ENCODE peak calls at places on chromosomes 3 and 15, in six cellular contexts. Y is heart left ventricle, X is fibroblast of pulmonary artery, C is lower leg skin, U is Panc1, F is HL-60. L is an unnamed sample.
A peak's percentile ranks its signal among the peaks of the same experiment; 100 is the strongest.

GRCh38 chr3:58672451-58672850 is 5.9 kb upstream of the FAM3D start:
- DNase-seq in Y (no peak), X (no peak), C (no peak), U (no peak), F (no peak), L (no peak)

GRCh38 chr3:126958638-126959085 is 24.3 kb upstream of the PLXNA1 start:
- DNase-seq in Y (no peak), X (no peak), C (peak; percentile 64), U (no peak), F (no peak), L (no peak)

GRCh38 chr15:69679623-69680228 is 227.1 kb downstream of the RPLP1 start:
- DNase-seq in Y (no peak), X (no peak), C (no peak), U (no peak), F (no peak), L (no peak)

GRCh38 chr3:151379083-151379734 is 5.3 kb downstream of the P2RY12 start:
- DNase-seq in Y (no peak), X (peak; percentile 26), C (no peak), U (peak; percentile 13), F (no peak), L (no peak)

GRCh38 chr3:13518516-13519351 is 30.2 kb upstream of the FBLN2 start:
- DNase-seq in Y (peak; percentile 81), X (peak; percentile 33), C (peak; percentile 96), U (no peak), F (no peak), L (no peak)

GRCh38 chr3:55544219-55544618 is 57.1 kb upstream of the WNT5A start:
- DNase-seq in Y (no peak), X (no peak), C (no peak), U (no peak), F (no peak), L (no peak)

GRCh38 chr15:59169337-59169736 is 37.3 kb upstream of the LDHAL6B start:
- DNase-seq in Y (no peak), X (peak; percentile 86), C (no peak), U (no peak), F (no peak), L (peak; percentile 92)

GRCh38 chr15:39394534-39394933 is 186.3 kb upstream of the THBS1 start:
- DNase-seq in Y (no peak), X (no peak), C (no peak), U (no peak), F (no peak), L (no peak)

GRCh38 chr15:71945012-71945411 is 134.7 kb downstream of the NR2E3 start:
- DNase-seq in Y (no peak), X (no peak), C (no peak), U (no peak), F (no peak), L (no peak)

DNA sequence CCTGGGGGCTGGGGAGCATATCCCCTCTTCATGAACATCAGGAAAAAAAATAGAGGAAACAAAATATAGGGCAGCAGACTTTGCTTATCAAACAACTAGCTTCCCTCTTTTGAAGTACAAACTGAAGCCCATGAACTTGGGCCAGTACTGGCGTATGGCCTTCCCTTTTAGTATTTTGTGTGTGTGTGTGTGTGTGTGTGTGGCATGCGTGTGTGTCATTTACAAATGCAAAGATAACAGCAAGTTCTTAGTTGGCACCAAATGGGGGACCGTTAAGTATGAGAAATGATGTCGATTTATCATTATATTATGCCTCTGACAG is 297.3 kb downstream of the SATB1 start:
- DNase-seq in Y (no peak), X (no peak), C (no peak), U (no peak), F (no peak), L (no peak)
- H3K4me3 ChIP-seq in Y (no peak overlapping the region), X (no peak overlapping the region), C (no peak overlapping the region), U (no peak overlapping the region), F (no peak overlapping the region), L (no peak overlapping the region)

DNA sequence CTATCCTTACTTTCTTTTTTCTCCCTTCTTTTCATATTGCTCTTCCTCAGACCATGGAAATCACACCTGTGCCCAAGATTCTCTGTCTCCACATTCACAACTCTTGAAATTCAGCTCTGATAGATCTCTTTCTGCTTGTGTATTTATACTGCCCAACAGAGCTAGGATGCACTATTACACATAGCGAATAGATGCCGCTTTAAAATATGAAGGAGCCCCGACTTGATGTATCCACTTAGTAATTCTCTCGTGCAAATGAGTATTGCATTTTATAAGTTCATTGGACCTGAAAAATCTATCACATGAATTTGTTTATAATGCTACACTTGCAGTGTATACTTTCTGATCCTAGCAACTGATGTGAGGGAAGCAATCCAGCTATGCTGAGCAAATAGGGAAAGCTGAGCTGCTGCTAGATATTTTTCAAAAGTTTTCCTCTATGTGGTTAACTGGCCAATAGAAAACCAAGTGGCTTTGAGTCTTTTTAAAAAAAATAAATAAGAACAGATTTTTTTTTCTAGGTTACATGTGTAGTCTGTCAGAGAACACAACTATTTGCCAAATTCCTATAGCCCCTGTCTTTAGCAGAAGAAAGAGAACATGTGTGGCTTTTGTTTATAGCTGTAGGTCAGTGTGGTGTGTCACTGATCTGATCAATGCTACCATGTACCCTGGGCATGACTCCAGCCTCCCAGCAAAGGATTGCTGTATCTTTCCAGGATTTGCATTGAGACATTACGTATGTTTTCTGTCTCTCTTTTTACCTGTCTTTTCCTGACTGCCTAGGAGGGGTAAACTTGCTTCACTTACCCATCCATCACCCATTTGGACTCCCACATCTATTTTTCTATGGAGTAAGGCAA is 64.2 kb upstream of the LEKR1 start:
- DNase-seq in Y (no peak), X (peak; percentile 40), C (no peak), U (no peak), F (no peak), L (peak; percentile 66)
- TF ChIP-seq CTCF in Y (no peak), X (peak; percentile 7), C (no peak), U (peak; percentile 35), F (no peak), L (no peak)

DNA sequence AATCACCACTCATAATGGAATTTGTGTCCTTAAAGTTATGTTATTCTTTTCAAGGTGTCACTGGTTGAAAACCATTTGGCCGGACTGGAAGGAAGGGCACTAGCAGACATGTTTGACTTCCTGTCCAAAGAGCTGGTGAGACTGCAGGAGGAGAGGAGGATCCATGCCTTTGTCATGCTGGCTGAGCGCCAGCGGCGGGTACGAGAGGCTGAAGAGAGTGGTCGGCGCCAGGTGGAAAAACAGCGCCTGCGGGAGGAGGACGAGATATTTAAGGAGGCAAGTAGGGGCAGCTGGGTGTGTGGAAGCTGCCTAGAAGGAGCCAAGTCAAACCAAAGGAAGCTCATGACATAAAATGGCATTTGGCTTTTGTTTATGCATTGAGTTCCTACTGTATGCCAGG is 38.0 kb upstream of the NR1I2 start:
- DNase-seq in Y (no peak), X (no peak), C (no peak), U (no peak), F (no peak), L (no peak)
- H3K4me3 ChIP-seq in Y (no peak overlapping the region), X (no peak overlapping the region), C (no peak overlapping the region), U (no peak overlapping the region), F (no peak overlapping the region), L (no peak overlapping the region)

GRCh38 chr3:50254577-50255250 is 14.2 kb upstream of the SEMA3B start:
- DNase-seq in Y (peak; percentile 82), X (peak; percentile 86), C (peak; percentile 95), U (no peak), F (peak; percentile 22), L (peak; percentile 42)
- TF ChIP-seq CTCF in Y (no peak), X (no peak), C (no peak), U (no peak), F (no peak), L (no peak)

GRCh38 chr3:154510780-154511179 is 80.8 kb upstream of the GPR149 start:
- DNase-seq in Y (no peak), X (no peak), C (no peak), U (no peak), F (no peak), L (no peak)
- H3K4me3 ChIP-seq in Y (no peak overlapping the region), X (no peak overlapping the region), C (no peak overlapping the region), U (peak overlapping the region; percentile 22), F (no peak overlapping the region), L (no peak overlapping the region)

GRCh38 chr3:31462050-31462569 is 70.6 kb upstream of the STT3B start:
- DNase-seq in Y (no peak), X (peak; percentile 10), C (no peak), U (no peak), F (peak; percentile 38), L (no peak)
- TF ChIP-seq CTCF in Y (no peak), X (no peak), C (no peak), U (no peak), F (peak; percentile 12), L (no peak)

L was measured in fibroblast of villous mesenchyme.